ENCODE peak calls at places on chromosome 2, in four cellular contexts. M is K562, B is GM12878, G is H1. X is an unnamed sample.
A peak's percentile ranks its signal among the peaks of the same experiment; 100 is the strongest.

GRCh38 chr2:57740905-57741304 is 305.7 kb upstream of the VRK2 start:
- DNase-seq in M (no peak), B (no peak), G (no peak), X (no peak)

GRCh38 chr2:205555816-205556215 is 126.5 kb upstream of the NRP2 start:
- DNase-seq in M (no peak), B (no peak), G (no peak), X (no peak)

GRCh38 chr2:18432999-18433398 is 127.5 kb downstream of the RDH14 start:
- DNase-seq in M (no peak), B (no peak), G (no peak), X (no peak)

GRCh38 chr2:51490576-51491234 is 458.8 kb upstream of the NRXN1 start:
- DNase-seq in M (no peak), B (no peak), G (no peak), X (peak; percentile 38)

GRCh38 chr2:168758970-168759820 is 43.2 kb upstream of the NOSTRIN start:
- DNase-seq in M (no peak), B (peak; percentile 16), G (no peak), X (peak; percentile 66)

GRCh38 chr2:218834685-218835084 is 3.1 kb upstream of the PRKAG3 start:
- DNase-seq in M (no peak), B (no peak), G (no peak), X (no peak)

GRCh38 chr2:18630101-18630500 is 40.7 kb upstream of the NT5C1B start:
- DNase-seq in M (no peak), B (no peak), G (no peak), X (no peak)

GRCh38 chr2:98026927-98027522 is 31.3 kb upstream of the TMEM131 start:
- DNase-seq in M (no peak), B (peak; percentile 98), G (no peak), X (no peak)

GRCh38 chr2:109238580-109238979 is 109.6 kb downstream of the SH3RF3 start:
- DNase-seq in M (no peak), B (peak; percentile 59), G (no peak), X (no peak)

GRCh38 chr2:60213865-60214657 is 339.4 kb downstream of the BCL11A start:
- DNase-seq in M (no peak), B (no peak), G (no peak), X (no peak)

GRCh38 chr2:173159794-173160463 is 84.3 kb downstream of the MAP3K20 start:
- DNase-seq in M (no peak), B (no peak), G (peak; percentile 10), X (no peak)

GRCh38 chr2:69272803-69273471 is 114.1 kb downstream of the GFPT1 start:
- DNase-seq in M (no peak), B (no peak), G (no peak), X (no peak)

GRCh38 chr2:40957508-40957907 is 505.6 kb upstream of the SLC8A1 start:
- DNase-seq in M (no peak), B (no peak), G (no peak), X (no peak)

GRCh38 chr2:23286765-23287155 is 98.2 kb upstream of the KLHL29 start:
- DNase-seq in M (no peak), B (no peak), G (no peak), X (no peak)

GRCh38 chr2:65622951-65623525 is 190.6 kb upstream of the SPRED2 start:
- DNase-seq in M (no peak), B (no peak), G (no peak), X (no peak)

GRCh38 chr2:213806125-213806726 is 522.0 kb downstream of the SPAG16 start:
- DNase-seq in M (no peak), B (no peak), G (no peak), X (peak; percentile 27)

GRCh38 chr2:10502803-10503107 is 54.6 kb upstream of the ODC1 start:
- DNase-seq in M (no peak), B (no peak), G (no peak), X (no peak)

GRCh38 chr2:217990791-217991465 is 11.9 kb downstream of the TNS1 start:
- DNase-seq in M (no peak), B (no peak), G (no peak), X (no peak)

GRCh38 chr2:118014492-118014824 is 588 bp upstream of the CCDC93 start:
- DNase-seq in M (no peak), B (no peak), G (no peak), X (peak; percentile 63)

GRCh38 chr2:240956161-240956934 is 42.1 kb upstream of the SNED1 start:
- DNase-seq in M (no peak), B (no peak), G (no peak), X (peak; percentile 28)

GRCh38 chr2:134027980-134028379 is 225.9 kb upstream of the MGAT5 start:
- DNase-seq in M (no peak), B (no peak), G (no peak), X (no peak)

GRCh38 chr2:160614391-160614790 is 120.8 kb upstream of the RBMS1 start:
- DNase-seq in M (no peak), B (no peak), G (no peak), X (no peak)

GRCh38 chr2:218820746-218821369 is 10.7 kb downstream of the PRKAG3 start:
- DNase-seq in M (no peak), B (no peak), G (no peak), X (no peak)

DNA sequence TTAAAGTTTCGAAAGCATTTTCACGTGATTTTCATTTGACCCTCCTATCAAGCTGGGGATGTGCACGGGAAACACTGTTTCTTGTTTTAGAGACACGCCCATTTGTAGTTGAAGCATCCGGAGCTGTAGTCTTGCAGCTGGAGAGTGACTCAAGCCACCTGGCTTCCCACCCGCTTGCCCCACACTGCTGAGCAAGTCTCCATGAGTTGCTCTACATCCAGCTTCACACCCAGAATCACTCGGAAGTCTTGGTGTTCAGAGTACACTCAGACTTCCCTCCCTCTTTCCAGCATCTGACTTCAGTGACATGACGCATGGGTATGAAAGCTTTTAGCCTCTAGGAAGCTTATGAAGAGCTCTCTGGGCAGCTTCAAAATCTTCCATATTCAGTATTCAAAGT is 262.4 kb downstream of the NBAS start:
- DNase-seq in M (no peak), B (no peak), G (no peak), X (no peak)
- TF ChIP-seq CHD2 in M (no peak), B (no peak), G (no peak), X (no peak)

DNA sequence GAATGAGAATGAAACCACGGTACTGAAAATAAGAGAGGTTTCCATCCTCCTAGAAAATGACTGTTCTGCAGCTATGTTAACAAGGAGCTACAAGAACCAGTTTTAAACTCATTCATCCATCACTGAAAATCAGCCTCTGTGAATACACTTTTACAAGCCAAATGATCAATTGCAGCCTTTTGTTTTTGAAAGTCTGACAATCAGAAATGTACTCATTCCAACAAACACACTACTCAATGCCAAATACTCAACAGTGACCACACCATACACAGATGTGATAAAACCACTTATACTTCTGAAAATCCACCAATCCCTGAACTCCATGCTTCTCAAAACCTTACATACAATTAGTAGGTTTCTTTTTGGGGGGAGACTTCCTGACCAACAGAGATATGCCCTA is 663.9 kb upstream of the CHAC2 start:
- DNase-seq in M (no peak), B (no peak), G (no peak), X (no peak)
- TF ChIP-seq NRF1 in M (no peak), B (no peak), G (no peak), X (no peak)

GRCh38 chr2:15725101-15725787 is 133.6 kb downstream of the DDX1 start:
- DNase-seq in M (no peak), B (no peak), G (no peak), X (no peak)

GRCh38 chr2:15725788-15726112 is 134.1 kb downstream of the DDX1 start:
- DNase-seq in M (no peak), B (no peak), G (no peak), X (no peak)

GRCh38 chr2:15728247-15728721 is 136.6 kb downstream of the DDX1 start:
- DNase-seq in M (no peak), B (no peak), G (no peak), X (no peak)

GRCh38 chr2:15727396-15728246 is 136.0 kb downstream of the DDX1 start:
- DNase-seq in M (no peak), B (no peak), G (no peak), X (no peak)

GRCh38 chr2:15726321-15727057 is 134.8 kb downstream of the DDX1 start:
- DNase-seq in M (no peak), B (no peak), G (no peak), X (no peak)
- TF ChIP-seq CHD2 in M (no peak), B (no peak), G (no peak), X (no peak)

GRCh38 chr2:55946793-55947192 is 23.2 kb upstream of the EFEMP1 start:
- DNase-seq in M (no peak), B (no peak), G (no peak), X (no peak)
- TF ChIP-seq NRF1 in M (no peak), B (no peak), G (no peak), X (no peak)

GRCh38 chr2:674319-674985 is 2.8 kb downstream of the TMEM18 start:
- DNase-seq in M (no peak), B (no peak), G (no peak), X (no peak)
- TF ChIP-seq CHD2 in M (no peak), B (no peak), G (no peak), X (no peak)

DNA sequence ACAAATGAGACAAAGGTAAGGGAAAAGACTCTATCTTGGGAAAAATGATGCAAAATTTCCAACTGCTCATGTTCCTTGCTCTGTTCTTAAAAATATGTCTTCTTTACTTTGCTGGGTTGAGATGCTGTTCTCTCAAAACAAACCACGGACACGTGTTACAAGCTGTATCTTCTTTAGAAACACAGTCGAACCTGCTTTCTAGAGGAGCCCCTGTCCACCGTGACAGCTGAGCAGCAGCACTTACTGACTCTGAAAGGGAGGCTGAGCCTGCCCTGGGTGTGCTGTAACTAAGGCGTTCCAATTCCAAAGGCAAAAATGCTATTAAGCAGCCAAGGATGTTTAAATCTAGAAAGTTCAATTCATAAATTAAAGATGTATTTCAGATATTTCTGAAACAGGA is 281.0 kb upstream of the LYPD1 start:
- DNase-seq in M (no peak), B (no peak), G (no peak), X (no peak)
- TF ChIP-seq NRF1 in M (no peak), B (no peak), G (no peak), X (no peak)

GRCh38 chr2:235378261-235378660 is 115.6 kb upstream of the AGAP1 start:
- DNase-seq in M (no peak), B (no peak), G (no peak), X (no peak)
- TF ChIP-seq CHD2 in M (no peak), B (no peak), G (no peak), X (no peak)

GRCh38 chr2:235857613-235858012 is 310.6 kb downstream of the GBX2 start:
- DNase-seq in M (no peak), B (no peak), G (no peak), X (no peak)
- TF ChIP-seq NRF1 in M (no peak), B (no peak), G (no peak), X (no peak)

X was measured in SK-N-SH.